ENCODE peak calls at places on chromosomes 16 and 17, in nine cellular contexts. One of them, this sample, is unnamed.

GRCh38 chr16:71893888-71894228 is 1.5 kb upstream of the IST1 start:
- DNase-seq in lung microvascular endothelial cell: no peak
- DNase-seq in psoas muscle: no peak
- DNase-seq in stimulated activated CD8-positive, alpha-beta memory T cell treated with anti-CD3 and anti-CD28 coated beads, Interleukin-12 subunit alpha, Interleukin-12 subunit beta, amount 100 ng/mL, for 1 hour: no peak
- DNase-seq in endodermal cell: no peak
- DNase-seq in left ventricle myocardium inferior: no peak
- DNase-seq in stimulated activated CD4-positive, alpha-beta T cell treated with anti-CD3 and anti-CD28 coated beads, Interleukin-12 subunit alpha, Interleukin-12 subunit beta, amount 100 ng/mL, for 4 hours: no peak
- DNase-seq in nucleus accumbens: no peak
- DNase-seq in GDM1: no peak
- DNase-seq in this sample: no peak

GRCh38 chr17:6327007-6327406 is 107.9 kb downstream of the AIPL1 start:
- DNase-seq in lung microvascular endothelial cell: peak
- DNase-seq in psoas muscle: peak
- DNase-seq in stimulated activated CD8-positive, alpha-beta memory T cell treated with anti-CD3 and anti-CD28 coated beads, Interleukin-12 subunit alpha, Interleukin-12 subunit beta, amount 100 ng/mL, for 1 hour: no peak
- DNase-seq in endodermal cell: peak
- DNase-seq in left ventricle myocardium inferior: peak
- DNase-seq in stimulated activated CD4-positive, alpha-beta T cell treated with anti-CD3 and anti-CD28 coated beads, Interleukin-12 subunit alpha, Interleukin-12 subunit beta, amount 100 ng/mL, for 4 hours: no peak
- DNase-seq in nucleus accumbens: no peak
- DNase-seq in GDM1: no peak
- DNase-seq in this sample: no peak

GRCh38 chr17:77434136-77435114 is 293.7 kb downstream of the SEC14L1 start:
- DNase-seq in lung microvascular endothelial cell: no peak
- DNase-seq in psoas muscle: no peak
- DNase-seq in stimulated activated CD8-positive, alpha-beta memory T cell treated with anti-CD3 and anti-CD28 coated beads, Interleukin-12 subunit alpha, Interleukin-12 subunit beta, amount 100 ng/mL, for 1 hour: no peak
- DNase-seq in endodermal cell: no peak
- DNase-seq in left ventricle myocardium inferior: no peak
- DNase-seq in stimulated activated CD4-positive, alpha-beta T cell treated with anti-CD3 and anti-CD28 coated beads, Interleukin-12 subunit alpha, Interleukin-12 subunit beta, amount 100 ng/mL, for 4 hours: no peak
- DNase-seq in nucleus accumbens: no peak
- DNase-seq in GDM1: no peak
- DNase-seq in this sample: no peak

GRCh38 chr17:43917348-43918025 is 10.2 kb upstream of the MPP2 start:
- DNase-seq in lung microvascular endothelial cell: peak
- DNase-seq in psoas muscle: peak
- DNase-seq in stimulated activated CD8-positive, alpha-beta memory T cell treated with anti-CD3 and anti-CD28 coated beads, Interleukin-12 subunit alpha, Interleukin-12 subunit beta, amount 100 ng/mL, for 1 hour: peak
- DNase-seq in endodermal cell: peak
- DNase-seq in left ventricle myocardium inferior: peak
- DNase-seq in stimulated activated CD4-positive, alpha-beta T cell treated with anti-CD3 and anti-CD28 coated beads, Interleukin-12 subunit alpha, Interleukin-12 subunit beta, amount 100 ng/mL, for 4 hours: peak
- DNase-seq in nucleus accumbens: no peak
- DNase-seq in GDM1: no peak
- DNase-seq in this sample: no peak

GRCh38 chr16:81740163-81740562 is 38.9 kb upstream of the PLCG2 start:
- DNase-seq in lung microvascular endothelial cell: no peak
- DNase-seq in psoas muscle: no peak
- DNase-seq in stimulated activated CD8-positive, alpha-beta memory T cell treated with anti-CD3 and anti-CD28 coated beads, Interleukin-12 subunit alpha, Interleukin-12 subunit beta, amount 100 ng/mL, for 1 hour: no peak
- DNase-seq in endodermal cell: peak
- DNase-seq in left ventricle myocardium inferior: no peak
- DNase-seq in stimulated activated CD4-positive, alpha-beta T cell treated with anti-CD3 and anti-CD28 coated beads, Interleukin-12 subunit alpha, Interleukin-12 subunit beta, amount 100 ng/mL, for 4 hours: no peak
- DNase-seq in nucleus accumbens: no peak
- DNase-seq in GDM1: no peak
- DNase-seq in this sample: no peak

GRCh38 chr17:50109785-50110184 is 14.6 kb downstream of the PDK2 start:
- DNase-seq in lung microvascular endothelial cell: no peak
- DNase-seq in psoas muscle: no peak
- DNase-seq in stimulated activated CD8-positive, alpha-beta memory T cell treated with anti-CD3 and anti-CD28 coated beads, Interleukin-12 subunit alpha, Interleukin-12 subunit beta, amount 100 ng/mL, for 1 hour: no peak
- DNase-seq in endodermal cell: no peak
- DNase-seq in left ventricle myocardium inferior: no peak
- DNase-seq in stimulated activated CD4-positive, alpha-beta T cell treated with anti-CD3 and anti-CD28 coated beads, Interleukin-12 subunit alpha, Interleukin-12 subunit beta, amount 100 ng/mL, for 4 hours: no peak
- DNase-seq in nucleus accumbens: no peak
- DNase-seq in GDM1: no peak
- DNase-seq in this sample: no peak

GRCh38 chr16:12985516-12985915 is 84.1 kb downstream of the SHISA9 start:
- DNase-seq in lung microvascular endothelial cell: no peak
- DNase-seq in psoas muscle: no peak
- DNase-seq in stimulated activated CD8-positive, alpha-beta memory T cell treated with anti-CD3 and anti-CD28 coated beads, Interleukin-12 subunit alpha, Interleukin-12 subunit beta, amount 100 ng/mL, for 1 hour: no peak
- DNase-seq in endodermal cell: no peak
- DNase-seq in left ventricle myocardium inferior: no peak
- DNase-seq in stimulated activated CD4-positive, alpha-beta T cell treated with anti-CD3 and anti-CD28 coated beads, Interleukin-12 subunit alpha, Interleukin-12 subunit beta, amount 100 ng/mL, for 4 hours: no peak
- DNase-seq in nucleus accumbens: no peak
- DNase-seq in GDM1: no peak
- DNase-seq in this sample: no peak

GRCh38 chr17:30950189-30950588 is 20.6 kb upstream of the RNF135 start:
- DNase-seq in lung microvascular endothelial cell: no peak
- DNase-seq in psoas muscle: no peak
- DNase-seq in stimulated activated CD8-positive, alpha-beta memory T cell treated with anti-CD3 and anti-CD28 coated beads, Interleukin-12 subunit alpha, Interleukin-12 subunit beta, amount 100 ng/mL, for 1 hour: no peak
- DNase-seq in endodermal cell: no peak
- DNase-seq in left ventricle myocardium inferior: no peak
- DNase-seq in stimulated activated CD4-positive, alpha-beta T cell treated with anti-CD3 and anti-CD28 coated beads, Interleukin-12 subunit alpha, Interleukin-12 subunit beta, amount 100 ng/mL, for 4 hours: no peak
- DNase-seq in nucleus accumbens: no peak
- DNase-seq in GDM1: no peak
- DNase-seq in this sample: no peak

GRCh38 chr16:86925067-86925791 is 346.9 kb downstream of the FOXL1 start:
- DNase-seq in lung microvascular endothelial cell: peak
- DNase-seq in psoas muscle: no peak
- DNase-seq in stimulated activated CD8-positive, alpha-beta memory T cell treated with anti-CD3 and anti-CD28 coated beads, Interleukin-12 subunit alpha, Interleukin-12 subunit beta, amount 100 ng/mL, for 1 hour: no peak
- DNase-seq in endodermal cell: no peak
- DNase-seq in left ventricle myocardium inferior: no peak
- DNase-seq in stimulated activated CD4-positive, alpha-beta T cell treated with anti-CD3 and anti-CD28 coated beads, Interleukin-12 subunit alpha, Interleukin-12 subunit beta, amount 100 ng/mL, for 4 hours: no peak
- DNase-seq in nucleus accumbens: no peak
- DNase-seq in GDM1: no peak
- DNase-seq in this sample: no peak

GRCh38 chr17:44219126-44219635 is 294 bp downstream of the UBTF start:
- DNase-seq in lung microvascular endothelial cell: peak
- DNase-seq in psoas muscle: peak
- DNase-seq in stimulated activated CD8-positive, alpha-beta memory T cell treated with anti-CD3 and anti-CD28 coated beads, Interleukin-12 subunit alpha, Interleukin-12 subunit beta, amount 100 ng/mL, for 1 hour: peak
- DNase-seq in endodermal cell: peak
- DNase-seq in left ventricle myocardium inferior: peak
- DNase-seq in stimulated activated CD4-positive, alpha-beta T cell treated with anti-CD3 and anti-CD28 coated beads, Interleukin-12 subunit alpha, Interleukin-12 subunit beta, amount 100 ng/mL, for 4 hours: no peak
- DNase-seq in nucleus accumbens: no peak
- DNase-seq in GDM1: peak
- DNase-seq in this sample: no peak

GRCh38 chr16:50719401-50720337 is 22.2 kb upstream of the CYLD start:
- DNase-seq in lung microvascular endothelial cell: no peak
- DNase-seq in psoas muscle: no peak
- DNase-seq in stimulated activated CD8-positive, alpha-beta memory T cell treated with anti-CD3 and anti-CD28 coated beads, Interleukin-12 subunit alpha, Interleukin-12 subunit beta, amount 100 ng/mL, for 1 hour: no peak
- DNase-seq in endodermal cell: peak
- DNase-seq in left ventricle myocardium inferior: no peak
- DNase-seq in stimulated activated CD4-positive, alpha-beta T cell treated with anti-CD3 and anti-CD28 coated beads, Interleukin-12 subunit alpha, Interleukin-12 subunit beta, amount 100 ng/mL, for 4 hours: no peak
- DNase-seq in nucleus accumbens: no peak
- DNase-seq in GDM1: no peak
- DNase-seq in this sample: no peak

GRCh38 chr17:538096-538973 is 176.3 kb downstream of the VPS53 start:
- DNase-seq in lung microvascular endothelial cell: no peak
- DNase-seq in psoas muscle: no peak
- DNase-seq in stimulated activated CD8-positive, alpha-beta memory T cell treated with anti-CD3 and anti-CD28 coated beads, Interleukin-12 subunit alpha, Interleukin-12 subunit beta, amount 100 ng/mL, for 1 hour: no peak
- DNase-seq in endodermal cell: no peak
- DNase-seq in left ventricle myocardium inferior: no peak
- DNase-seq in stimulated activated CD4-positive, alpha-beta T cell treated with anti-CD3 and anti-CD28 coated beads, Interleukin-12 subunit alpha, Interleukin-12 subunit beta, amount 100 ng/mL, for 4 hours: no peak
- DNase-seq in nucleus accumbens: no peak
- DNase-seq in GDM1: peak
- DNase-seq in this sample: no peak

GRCh38 chr16:17367932-17368331 is 102.8 kb downstream of the XYLT1 start:
- DNase-seq in lung microvascular endothelial cell: peak
- DNase-seq in psoas muscle: no peak
- DNase-seq in stimulated activated CD8-positive, alpha-beta memory T cell treated with anti-CD3 and anti-CD28 coated beads, Interleukin-12 subunit alpha, Interleukin-12 subunit beta, amount 100 ng/mL, for 1 hour: no peak
- DNase-seq in endodermal cell: peak
- DNase-seq in left ventricle myocardium inferior: no peak
- DNase-seq in stimulated activated CD4-positive, alpha-beta T cell treated with anti-CD3 and anti-CD28 coated beads, Interleukin-12 subunit alpha, Interleukin-12 subunit beta, amount 100 ng/mL, for 4 hours: no peak
- DNase-seq in nucleus accumbens: no peak
- DNase-seq in GDM1: no peak
- DNase-seq in this sample: no peak

GRCh38 chr17:16282522-16282921 is 65.5 kb downstream of the PIGL start:
- DNase-seq in lung microvascular endothelial cell: peak
- DNase-seq in psoas muscle: no peak
- DNase-seq in stimulated activated CD8-positive, alpha-beta memory T cell treated with anti-CD3 and anti-CD28 coated beads, Interleukin-12 subunit alpha, Interleukin-12 subunit beta, amount 100 ng/mL, for 1 hour: no peak
- DNase-seq in endodermal cell: no peak
- DNase-seq in left ventricle myocardium inferior: no peak
- DNase-seq in stimulated activated CD4-positive, alpha-beta T cell treated with anti-CD3 and anti-CD28 coated beads, Interleukin-12 subunit alpha, Interleukin-12 subunit beta, amount 100 ng/mL, for 4 hours: no peak
- DNase-seq in nucleus accumbens: no peak
- DNase-seq in GDM1: no peak
- DNase-seq in this sample: no peak

GRCh38 chr16:79050063-79050462 is 550.5 kb downstream of the MAF start:
- DNase-seq in lung microvascular endothelial cell: no peak
- DNase-seq in psoas muscle: no peak
- DNase-seq in stimulated activated CD8-positive, alpha-beta memory T cell treated with anti-CD3 and anti-CD28 coated beads, Interleukin-12 subunit alpha, Interleukin-12 subunit beta, amount 100 ng/mL, for 1 hour: no peak
- DNase-seq in endodermal cell: no peak
- DNase-seq in left ventricle myocardium inferior: no peak
- DNase-seq in stimulated activated CD4-positive, alpha-beta T cell treated with anti-CD3 and anti-CD28 coated beads, Interleukin-12 subunit alpha, Interleukin-12 subunit beta, amount 100 ng/mL, for 4 hours: no peak
- DNase-seq in nucleus accumbens: no peak
- DNase-seq in GDM1: no peak
- DNase-seq in this sample: no peak

GRCh38 chr17:34703533-34703932 is 124.2 kb downstream of the TMEM132E start:
- DNase-seq in lung microvascular endothelial cell: peak
- DNase-seq in psoas muscle: no peak
- DNase-seq in stimulated activated CD8-positive, alpha-beta memory T cell treated with anti-CD3 and anti-CD28 coated beads, Interleukin-12 subunit alpha, Interleukin-12 subunit beta, amount 100 ng/mL, for 1 hour: no peak
- DNase-seq in endodermal cell: peak
- DNase-seq in left ventricle myocardium inferior: peak
- DNase-seq in stimulated activated CD4-positive, alpha-beta T cell treated with anti-CD3 and anti-CD28 coated beads, Interleukin-12 subunit alpha, Interleukin-12 subunit beta, amount 100 ng/mL, for 4 hours: peak
- DNase-seq in nucleus accumbens: no peak
- DNase-seq in GDM1: no peak
- DNase-seq in this sample: peak

GRCh38 chr16:57081744-57082143 is 10.6 kb upstream of the CPNE2 start:
- DNase-seq in lung microvascular endothelial cell: no peak
- DNase-seq in psoas muscle: no peak
- DNase-seq in stimulated activated CD8-positive, alpha-beta memory T cell treated with anti-CD3 and anti-CD28 coated beads, Interleukin-12 subunit alpha, Interleukin-12 subunit beta, amount 100 ng/mL, for 1 hour: no peak
- DNase-seq in endodermal cell: no peak
- DNase-seq in left ventricle myocardium inferior: no peak
- DNase-seq in stimulated activated CD4-positive, alpha-beta T cell treated with anti-CD3 and anti-CD28 coated beads, Interleukin-12 subunit alpha, Interleukin-12 subunit beta, amount 100 ng/mL, for 4 hours: no peak
- DNase-seq in nucleus accumbens: no peak
- DNase-seq in GDM1: no peak
- DNase-seq in this sample: no peak

GRCh38 chr16:23469814-23470213 is 16.8 kb upstream of the COG7 start:
- DNase-seq in lung microvascular endothelial cell: no peak
- DNase-seq in psoas muscle: no peak
- DNase-seq in stimulated activated CD8-positive, alpha-beta memory T cell treated with anti-CD3 and anti-CD28 coated beads, Interleukin-12 subunit alpha, Interleukin-12 subunit beta, amount 100 ng/mL, for 1 hour: no peak
- DNase-seq in endodermal cell: no peak
- DNase-seq in left ventricle myocardium inferior: no peak
- DNase-seq in stimulated activated CD4-positive, alpha-beta T cell treated with anti-CD3 and anti-CD28 coated beads, Interleukin-12 subunit alpha, Interleukin-12 subunit beta, amount 100 ng/mL, for 4 hours: no peak
- DNase-seq in nucleus accumbens: no peak
- DNase-seq in GDM1: no peak
- DNase-seq in this sample: no peak

GRCh38 chr16:3687792-3688191 is 29.5 kb downstream of the TRAP1 start:
- DNase-seq in lung microvascular endothelial cell: peak
- DNase-seq in psoas muscle: no peak
- DNase-seq in stimulated activated CD8-positive, alpha-beta memory T cell treated with anti-CD3 and anti-CD28 coated beads, Interleukin-12 subunit alpha, Interleukin-12 subunit beta, amount 100 ng/mL, for 1 hour: no peak
- DNase-seq in endodermal cell: no peak
- DNase-seq in left ventricle myocardium inferior: no peak
- DNase-seq in stimulated activated CD4-positive, alpha-beta T cell treated with anti-CD3 and anti-CD28 coated beads, Interleukin-12 subunit alpha, Interleukin-12 subunit beta, amount 100 ng/mL, for 4 hours: no peak
- DNase-seq in nucleus accumbens: no peak
- DNase-seq in GDM1: no peak
- DNase-seq in this sample: no peak

GRCh38 chr17:2405247-2405926 is 4.5 kb upstream of the MNT start:
- DNase-seq in lung microvascular endothelial cell: peak
- DNase-seq in psoas muscle: no peak
- DNase-seq in stimulated activated CD8-positive, alpha-beta memory T cell treated with anti-CD3 and anti-CD28 coated beads, Interleukin-12 subunit alpha, Interleukin-12 subunit beta, amount 100 ng/mL, for 1 hour: no peak
- DNase-seq in endodermal cell: peak
- DNase-seq in left ventricle myocardium inferior: no peak
- DNase-seq in stimulated activated CD4-positive, alpha-beta T cell treated with anti-CD3 and anti-CD28 coated beads, Interleukin-12 subunit alpha, Interleukin-12 subunit beta, amount 100 ng/mL, for 4 hours: no peak
- DNase-seq in nucleus accumbens: no peak
- DNase-seq in GDM1: no peak
- DNase-seq in this sample: no peak